ENCODE peak calls at places on chromosomes 12 and 14, in six cellular contexts. I is foreskin fibroblast; P is NCI-H1092 treated with DMSO at 0.1 percent for 48 hours; L is activated CD4-positive, alpha-beta memory T cell treated with anti-CD3 and anti-CD28 coated beads for 36 hours; D is stimulated activated CD4-positive, alpha-beta T cell treated with anti-CD3 and anti-CD28 coated beads, Interleukin-1b, Interleukin-23, amount 100 ng/mL, for 24 hours; C is germinal center. K is an unnamed sample.

GRCh38 chr12:95304673-95305198 is 87.1 kb downstream of the VEZT start:
- DNase-seq in C (no peak), L (no peak), I (peak; percentile 60), D (no peak), P (no peak), K (peak; percentile 25)

GRCh38 chr14:93619176-93619793 is 169.0 kb downstream of the PRIMA1 start:
- DNase-seq in D (no peak), C (peak; percentile 8), P (peak; percentile 26), L (peak; percentile 42), I (peak; percentile 58), K (peak; percentile 50)

GRCh38 chr12:124921200-124922008 is 7.0 kb upstream of the UBC start:
- DNase-seq in L (peak; percentile 94), I (peak; percentile 81), P (no peak), D (peak; percentile 64), C (peak; percentile 84), K (peak; percentile 24)

GRCh38 chr12:63802012-63802608 is 22.4 kb downstream of the RXYLT1 start:
- DNase-seq in D (no peak), I (peak; percentile 46), L (no peak), P (peak; percentile 60), C (peak; percentile 12), K (peak; percentile 55)

GRCh38 chr14:77026166-77026929 is 2.2 kb downstream of the IRF2BPL start:
- DNase-seq in I (peak; percentile 59), D (no peak), C (no peak), P (peak; percentile 68), L (peak; percentile 37), K (peak; percentile 45)

GRCh38 chr12:90909069-90909676 is 45.8 kb downstream of the CCER1 start:
- DNase-seq in L (no peak), C (no peak), D (no peak), I (peak; percentile 77), P (peak; percentile 5), K (peak; percentile 67)

GRCh38 chr14:38078393-38078792 is 129.3 kb upstream of the SSTR1 start:
- DNase-seq in L (peak; percentile 57), C (no peak), P (no peak), I (no peak), D (no peak), K (no peak)

GRCh38 chr14:79161576-79161975 is 991.4 kb downstream of the NRXN3 start:
- DNase-seq in I (peak; percentile 3), P (no peak), D (no peak), L (no peak), C (no peak), K (peak; percentile 11)

GRCh38 chr14:82755923-82756322 is 1222.3 kb upstream of the SEL1L start:
- DNase-seq in L (no peak), C (no peak), P (no peak), I (no peak), D (no peak), K (no peak)

GRCh38 chr12:85557850-85558249 is 277.8 kb downstream of the ALX1 start:
- DNase-seq in L (no peak), D (no peak), P (no peak), I (no peak), C (no peak), K (no peak)

GRCh38 chr14:106530031-106530422 is 1003.6 kb downstream of the TMEM121 start:
- DNase-seq in P (no peak), L (no peak), D (no peak), I (no peak), C (no peak), K (no peak)

GRCh38 chr12:28966049-28966778 is 182.9 kb upstream of the FAR2 start:
- DNase-seq in I (no peak), D (no peak), C (no peak), P (peak; percentile 38), L (no peak), K (peak; percentile 11)